ENCODE peak calls at places on chromosomes 4 and X, in six cellular contexts. M is cardiac muscle cell; F is colonic mucosa; K is naive thymus-derived CD4-positive, alpha-beta T cell; X is aorta; A is HCT116. G is an unnamed sample.

GRCh38 chrX:117835034-117835433 is 281.6 kb downstream of the KLHL13 start:
- DNase-seq in K (no peak), X (no peak), A (no peak), M (no peak), F (no peak), G (peak; percentile 13)

GRCh38 chr4:10879411-10880110 is 195.0 kb upstream of the CLNK start:
- DNase-seq in A (no peak), F (no peak), X (no peak), K (no peak), M (no peak), G (no peak)

GRCh38 chr4:67685532-67685859 is 15.5 kb downstream of the UBA6 start:
- DNase-seq in K (no peak), F (no peak), M (no peak), A (no peak), X (no peak), G (no peak)

GRCh38 chr4:168440442-168441264 is 39.6 kb downstream of the DDX60L start:
- DNase-seq in K (no peak), M (no peak), X (no peak), F (no peak), A (peak; percentile 80), G (peak; percentile 26)

GRCh38 chrX:132092439-132093065 is 35.3 kb downstream of the FRMD7 start:
- DNase-seq in M (peak; percentile 86), F (peak; percentile 52), A (peak; percentile 52), K (peak; percentile 21), X (peak; percentile 58), G (peak; percentile 78)

GRCh38 chr4:106080376-106080775 is 185.1 kb downstream of the NPNT start:
- DNase-seq in K (no peak), A (no peak), M (no peak), F (no peak), X (no peak), G (peak; percentile 22)

GRCh38 chr4:77072195-77072753 is 3.5 kb downstream of the CCNI start:
- DNase-seq in X (no peak), F (no peak), A (no peak), M (no peak), K (no peak), G (peak; percentile 40)

GRCh38 chr4:107312366-107312765 is 276.3 kb upstream of the DKK2 start:
- DNase-seq in A (no peak), K (no peak), X (no peak), M (no peak), F (no peak), G (no peak)

GRCh38 chr4:176340871-176341685 is 21.3 kb downstream of the SPCS3 start:
- DNase-seq in X (no peak), M (peak; percentile 52), K (no peak), F (no peak), A (no peak), G (peak; percentile 56)

GRCh38 chr4:4225915-4226605 is 669 bp downstream of the OTOP1 start:
- DNase-seq in X (no peak), K (no peak), M (no peak), A (no peak), F (no peak), G (no peak)

GRCh38 chr4:155371432-155372043 is 5.2 kb downstream of the MAP9 start:
- DNase-seq in A (peak; percentile 16), M (peak; percentile 33), F (no peak), X (no peak), K (no peak), G (peak; percentile 17)

GRCh38 chr4:26557164-26557563 is 26.7 kb upstream of the TBC1D19 start:
- DNase-seq in X (no peak), A (no peak), M (no peak), F (no peak), K (no peak), G (peak; percentile 90)

GRCh38 chr4:69984030-69984443 is 11.7 kb upstream of the STATH start:
- DNase-seq in M (peak; percentile 47), K (no peak), X (no peak), A (no peak), F (no peak), G (peak; percentile 20)

GRCh38 chr4:180567080-180567479 is 1676.1 kb upstream of the TENM3 start:
- DNase-seq in K (no peak), X (no peak), A (no peak), F (no peak), M (no peak), G (no peak)

GRCh38 chr4:136858911-136859310 is 673.4 kb downstream of the PCDH18 start:
- DNase-seq in K (no peak), F (no peak), M (no peak), A (no peak), X (no peak), G (no peak)

DNA sequence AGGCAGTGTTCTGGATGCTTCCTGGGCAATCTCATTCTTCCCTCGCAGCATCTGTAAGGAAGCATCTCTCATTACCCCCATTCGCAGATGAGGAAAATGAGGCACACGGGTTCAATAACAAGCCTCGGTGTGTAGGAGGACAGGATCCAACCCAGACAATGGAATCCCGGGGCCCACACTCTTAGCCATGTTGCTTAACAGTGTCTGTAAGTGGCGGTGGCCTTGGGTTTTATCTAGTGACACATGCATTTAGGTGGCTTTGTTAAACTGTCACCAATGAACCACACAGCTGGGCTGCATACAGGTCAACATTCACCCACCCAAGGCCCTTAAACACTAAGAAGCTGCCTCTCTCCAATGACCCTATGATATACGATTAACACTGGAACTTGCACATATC is 22.6 kb downstream of the RELL1 start:
- DNase-seq in X (no peak), A (no peak), M (no peak), F (no peak), K (no peak), G (no peak)
- H3K27ac ChIP-seq in X (no peak overlapping the region), A (no peak overlapping the region), M (peak overlapping the region; percentile 36), F (no peak overlapping the region), K (no peak overlapping the region), G (peak overlapping the region; percentile 95)

DNA sequence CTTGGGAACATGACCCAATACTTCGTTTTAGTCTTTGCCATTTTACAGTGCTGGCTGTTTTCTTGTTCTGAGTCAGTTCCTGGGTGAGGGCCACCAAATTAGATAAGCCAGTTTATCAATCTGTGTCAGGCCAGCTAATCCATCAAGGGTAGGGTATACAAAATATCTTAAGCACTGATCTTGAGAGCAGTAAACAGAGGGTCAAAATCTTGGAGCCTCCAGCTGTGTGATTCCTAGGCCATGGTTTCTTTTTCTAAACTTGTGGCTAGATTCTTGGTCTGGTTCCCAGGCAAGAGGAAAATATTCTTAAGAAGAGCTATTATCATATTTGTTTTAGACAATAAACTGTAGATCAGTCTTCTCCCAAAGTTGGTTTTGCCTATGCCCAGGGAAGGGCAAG is 1396.6 kb upstream of the PABPC4L start:
- DNase-seq in X (no peak), K (no peak), M (no peak), A (no peak), F (no peak), G (no peak)
- H3K4me3 ChIP-seq in X (no peak overlapping the region), K (no peak overlapping the region), M (no peak overlapping the region), A (no peak overlapping the region), F (no peak overlapping the region), G (no peak overlapping the region)

GRCh38 chrX:45715787-45716186 is 515.1 kb upstream of the DIPK2B start:
- DNase-seq in X (no peak), M (no peak), A (no peak), F (no peak), K (no peak), G (peak; percentile 0)
- H3K27ac ChIP-seq in X (peak overlapping the region; percentile 44), M (no peak overlapping the region), A (peak overlapping the region; percentile 99), F (no peak overlapping the region), K (no peak overlapping the region), G (no peak overlapping the region)

DNA sequence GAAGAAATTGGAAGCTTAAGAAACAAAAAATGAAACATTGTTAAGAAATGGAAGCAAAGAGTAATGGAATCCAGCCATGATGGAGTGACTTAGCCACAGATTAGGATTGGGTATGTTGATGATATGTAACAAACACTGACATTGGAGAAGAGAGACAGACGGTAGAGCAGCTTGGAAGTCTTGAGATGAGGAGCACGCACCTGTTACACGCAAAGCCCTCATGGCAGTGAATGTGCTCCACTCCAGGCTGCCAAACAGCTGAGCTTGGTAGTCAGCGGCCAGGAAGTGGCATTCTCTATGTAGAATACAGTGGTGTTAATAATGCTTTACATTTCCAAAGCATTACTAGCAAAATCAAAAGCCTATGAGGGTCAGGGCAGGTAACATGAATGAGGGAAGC is 57.0 kb upstream of the GPRIN3 start:
- DNase-seq in X (no peak), F (no peak), K (no peak), A (no peak), M (no peak), G (peak; percentile 5)
- H3K4me3 ChIP-seq in X (no peak overlapping the region), F (no peak overlapping the region), K (no peak overlapping the region), A (no peak overlapping the region), M (no peak overlapping the region), G (no peak overlapping the region)

GRCh38 chr4:143287571-143287923 is 49.1 kb upstream of the GAB1 start:
- DNase-seq in M (no peak), K (no peak), X (no peak), A (no peak), F (no peak), G (no peak)
- H3K27ac ChIP-seq in M (no peak overlapping the region), K (no peak overlapping the region), X (peak overlapping the region; percentile 21), A (no peak overlapping the region), F (no peak overlapping the region), G (no peak overlapping the region)

GRCh38 chr4:98638661-98639060 is 19.8 kb downstream of the TSPAN5 start:
- DNase-seq in M (no peak), X (no peak), F (no peak), A (no peak), K (no peak), G (no peak)
- H3K4me3 ChIP-seq in M (no peak overlapping the region), X (no peak overlapping the region), F (no peak overlapping the region), A (no peak overlapping the region), K (no peak overlapping the region), G (no peak overlapping the region)

G was measured in SJCRH30.